ENCODE peak calls at places on chromosome 22, in six cellular contexts. A is astrocyte of the cerebellum, P is lower leg skin, W is AG04449, I is astrocyte of the spinal cord, M is upper lobe of right lung. C is an unnamed sample.

GRCh38 chr22:36026741-36027140 is 1.9 kb downstream of the RBFOX2 start:
- DNase-seq in A (no peak), P (no peak), W (no peak), I (peak), M (no peak), C (no peak)

GRCh38 chr22:39237276-39238123 is 7.3 kb downstream of the PDGFB start:
- DNase-seq in A (no peak), P (no peak), W (no peak), I (no peak), M (no peak), C (no peak)

GRCh38 chr22:44522526-44523170 is 24.6 kb upstream of the RTL6 start:
- DNase-seq in A (no peak), P (no peak), W (no peak), I (no peak), M (no peak), C (no peak)

GRCh38 chr22:30334601-30335000 is 7.9 kb upstream of the TBC1D10A start:
- DNase-seq in A (no peak), P (no peak), W (no peak), I (no peak), M (no peak), C (no peak)

GRCh38 chr22:32804823-32805585 is 3.5 kb downstream of the TIMP3 start:
- DNase-seq in A (no peak), P (no peak), W (no peak), I (no peak), M (no peak), C (no peak)

GRCh38 chr22:46815896-46816721 is 53.7 kb downstream of the TBC1D22A start:
- DNase-seq in A (no peak), P (no peak), W (no peak), I (peak), M (no peak), C (no peak)

GRCh38 chr22:45344339-45344738 is 34.6 kb downstream of the FAM118A start:
- DNase-seq in A (no peak), P (no peak), W (no peak), I (peak), M (no peak), C (no peak)

GRCh38 chr22:30314918-30315317 is 11.8 kb downstream of the TBC1D10A start:
- DNase-seq in A (no peak), P (no peak), W (no peak), I (no peak), M (no peak), C (no peak)

GRCh38 chr22:36454916-36455570 is 26.4 kb downstream of the TXN2 start:
- DNase-seq in A (peak), P (peak), W (no peak), I (peak), M (peak), C (no peak)

GRCh38 chr22:50699001-50699753 is 26.6 kb downstream of the SHANK3 start:
- DNase-seq in A (no peak), P (no peak), W (no peak), I (no peak), M (peak), C (no peak)

GRCh38 chr22:28231423-28231822 is 312.4 kb upstream of the PITPNB start:
- DNase-seq in A (peak), P (no peak), W (no peak), I (peak), M (no peak), C (peak)

GRCh38 chr22:33049125-33049729 is 9.0 kb downstream of the SYN3 start:
- DNase-seq in A (peak), P (peak), W (no peak), I (peak), M (peak), C (peak)

GRCh38 chr22:39090426-39091064 is 6.5 kb upstream of the APOBEC3H start:
- DNase-seq in A (no peak), P (no peak), W (no peak), I (no peak), M (no peak), C (no peak)

GRCh38 chr22:22463855-22464540 is 44.5 kb downstream of the ZNF280B start:
- DNase-seq in A (peak), P (peak), W (no peak), I (peak), M (no peak), C (peak)

GRCh38 chr22:44664149-44664548 is 37.9 kb upstream of the PRR5 start:
- DNase-seq in A (no peak), P (peak), W (no peak), I (peak), M (no peak), C (no peak)

GRCh38 chr22:32880906-32881596 is 79.5 kb downstream of the TIMP3 start:
- DNase-seq in A (no peak), P (peak), W (no peak), I (peak), M (peak), C (no peak)

GRCh38 chr22:33579448-33580093 is 340.7 kb downstream of the LARGE1 start:
- DNase-seq in A (peak), P (peak), W (no peak), I (peak), M (no peak), C (no peak)

GRCh38 chr22:49994361-49995058 is 18.1 kb downstream of the IL17REL start:
- DNase-seq in A (no peak), P (no peak), W (no peak), I (no peak), M (peak), C (no peak)

GRCh38 chr22:21045585-21046294 is at the start of gene LRRC74B:
- DNase-seq in A (peak), P (peak), W (peak), I (peak), M (peak), C (peak)
- H3K4me3 ChIP-seq in A (peak), P (no peak), W (peak), I (peak), M (peak), C (peak)

GRCh38 chr22:17794726-17795125 is 20.5 kb upstream of the BID start:
- DNase-seq in A (no peak), P (no peak), W (no peak), I (no peak), M (no peak), C (no peak)

GRCh38 chr22:17789379-17790200 is 15.3 kb upstream of the BID start:
- DNase-seq in A (no peak), P (no peak), W (no peak), I (no peak), M (no peak), C (no peak)

GRCh38 chr22:17791196-17791595 is 16.9 kb upstream of the BID start:
- DNase-seq in A (no peak), P (no peak), W (no peak), I (no peak), M (no peak), C (no peak)

GRCh38 chr22:17792854-17793434 is 18.7 kb upstream of the BID start:
- DNase-seq in A (no peak), P (no peak), W (no peak), I (no peak), M (no peak), C (no peak)

DNA sequence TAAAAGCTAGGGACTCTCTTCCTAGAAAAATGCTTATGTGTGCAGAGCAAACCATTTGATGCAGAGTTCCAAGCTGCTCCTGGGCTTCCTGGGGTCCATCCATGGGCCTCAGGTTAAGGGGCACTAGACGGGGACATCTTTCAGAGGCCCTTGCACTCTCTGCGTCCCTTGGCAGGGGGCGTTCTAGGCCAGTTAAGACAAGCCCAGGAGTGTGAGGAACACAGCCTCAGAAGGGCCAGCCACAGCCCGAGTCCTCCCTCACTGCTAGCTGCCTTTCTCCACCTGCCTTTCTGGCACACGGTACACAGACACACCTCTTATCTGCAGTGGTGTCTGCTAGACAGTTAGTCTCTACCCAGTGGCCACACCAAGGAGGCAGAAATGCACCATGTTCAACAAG is 18.0 kb upstream of the BID start:
- DNase-seq in A (no peak), P (no peak), W (no peak), I (no peak), M (no peak), C (no peak)
- TF ChIP-seq CTCF in A (no peak), P (no peak), W (no peak), I (peak), M (no peak), C (no peak)

GRCh38 chr22:42770448-42770726 is 49.7 kb upstream of the A4GALT start:
- DNase-seq in A (no peak), P (no peak), W (no peak), I (no peak), M (no peak), C (no peak)

GRCh38 chr22:42768385-42769035 is 47.8 kb upstream of the A4GALT start:
- DNase-seq in A (no peak), P (no peak), W (no peak), I (no peak), M (no peak), C (no peak)

GRCh38 chr22:42770941-42771647 is 50.4 kb upstream of the A4GALT start:
- DNase-seq in A (no peak), P (no peak), W (no peak), I (no peak), M (no peak), C (no peak)

GRCh38 chr22:42769238-42769573 is 48.5 kb upstream of the A4GALT start:
- DNase-seq in A (no peak), P (no peak), W (no peak), I (no peak), M (no peak), C (no peak)

GRCh38 chr22:42769574-42770447 is 49.1 kb upstream of the A4GALT start:
- DNase-seq in A (peak), P (no peak), W (peak), I (peak), M (peak), C (peak)
- H3K4me3 ChIP-seq in A (no peak), P (no peak), W (peak), I (no peak), M (peak), C (peak)

GRCh38 chr22:48517039-48518030 is 1310.3 kb downstream of the BRD1 start:
- DNase-seq in A (no peak), P (no peak), W (no peak), I (no peak), M (no peak), C (no peak)
- TF ChIP-seq CTCF in A (peak), P (no peak), W (peak), I (no peak), M (no peak), C (no peak)

DNA sequence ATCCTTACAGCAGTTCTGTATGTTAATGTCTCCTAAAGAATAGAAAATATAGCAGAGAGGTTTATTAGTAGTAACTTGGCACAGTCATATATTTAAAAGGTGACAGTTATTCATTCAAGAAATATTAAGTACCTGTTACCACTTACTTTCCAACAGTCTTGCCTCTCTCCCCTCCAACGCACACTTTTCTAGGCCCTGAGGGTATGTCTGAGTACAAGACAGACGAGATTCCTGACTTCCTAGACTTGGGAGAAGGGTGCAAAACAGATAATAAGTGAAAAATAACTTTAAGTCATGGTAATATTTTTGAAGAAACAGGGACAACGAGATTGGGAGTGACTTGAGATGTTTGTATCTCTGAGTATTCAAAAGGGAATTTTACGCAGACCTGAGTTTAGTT is 1.6 kb downstream of the EIF3L start:
- DNase-seq in A (no peak), P (no peak), W (no peak), I (no peak), M (no peak), C (no peak)
- H3K4me3 ChIP-seq in A (no peak), P (no peak), W (no peak), I (no peak), M (no peak), C (no peak)

GRCh38 chr22:25382762-25383161 is 163.3 kb downstream of the CRYBB2 start:
- DNase-seq in A (no peak), P (no peak), W (no peak), I (no peak), M (no peak), C (no peak)
- TF ChIP-seq CTCF in A (peak), P (no peak), W (peak), I (peak), M (no peak), C (peak)

GRCh38 chr22:19764636-19765476 is 4.3 kb downstream of the TBX1 start:
- DNase-seq in A (no peak), P (no peak), W (no peak), I (no peak), M (no peak), C (no peak)

GRCh38 chr22:19767427-19768380 is 7.1 kb downstream of the TBX1 start:
- DNase-seq in A (no peak), P (peak), W (no peak), I (no peak), M (no peak), C (no peak)

GRCh38 chr22:19766506-19767426 is 6.2 kb downstream of the TBX1 start:
- DNase-seq in A (no peak), P (no peak), W (no peak), I (no peak), M (peak), C (no peak)

GRCh38 chr22:19765477-19766234 is 5.1 kb downstream of the TBX1 start:
- DNase-seq in A (no peak), P (no peak), W (no peak), I (no peak), M (no peak), C (no peak)

DNA sequence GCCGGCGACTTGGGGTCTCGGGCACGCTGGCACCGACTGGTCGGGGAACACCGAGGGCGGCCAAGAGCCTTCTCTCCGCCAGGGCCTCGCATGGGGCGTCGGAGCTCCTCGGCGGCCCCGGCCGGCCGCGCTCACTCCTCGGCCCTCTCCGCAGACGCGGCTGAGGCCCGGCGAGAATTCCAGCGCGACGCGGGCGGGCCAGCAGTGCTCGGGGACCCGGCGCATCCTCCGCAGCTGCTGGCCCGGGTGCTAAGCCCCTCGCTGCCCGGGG is 5.6 kb downstream of the TBX1 start:
- DNase-seq in A (no peak), P (no peak), W (no peak), I (no peak), M (no peak), C (no peak)
- H3K4me3 ChIP-seq in A (no peak), P (peak), W (no peak), I (no peak), M (peak), C (no peak)

C was measured in epithelial cell of proximal tubule.